ENCODE peak calls at places on chromosomes 4 and X, in four cellular contexts. Q, B, C and L are unnamed samples.

GRCh38 chrX:132652871-132653270 is 164.0 kb upstream of the MBNL3 start:
- DNase-seq in Q (no peak), B (no peak), C (no peak), L (no peak)

GRCh38 chr4:119028296-119028695 is 107.3 kb upstream of the MYOZ2 start:
- DNase-seq in Q (no peak), B (no peak), C (no peak), L (no peak)

GRCh38 chr4:149371021-149371420 is 444.6 kb downstream of the IQCM start:
- DNase-seq in Q (no peak), B (peak), C (no peak), L (no peak)

GRCh38 chr4:15636818-15637217 is 18.3 kb downstream of the FBXL5 start:
- DNase-seq in Q (no peak), B (no peak), C (no peak), L (no peak)

GRCh38 chrX:103626855-103627254 is 1.9 kb upstream of the TCEAL1 start:
- DNase-seq in Q (no peak), B (peak), C (no peak), L (no peak)

GRCh38 chrX:138858438-138858837 is 146.9 kb upstream of the FGF13 start:
- DNase-seq in Q (no peak), B (peak), C (no peak), L (no peak)

GRCh38 chr4:144579411-144580020 is 66.4 kb upstream of the HHIP start:
- DNase-seq in Q (no peak), B (peak), C (no peak), L (no peak)

GRCh38 chr4:152165146-152165545 is 370.7 kb downstream of the FBXW7 start:
- DNase-seq in Q (no peak), B (peak), C (no peak), L (no peak)

GRCh38 chrX:78517124-78517523 is 142.0 kb downstream of the RTL3 start:
- DNase-seq in Q (peak), B (peak), C (no peak), L (peak)

GRCh38 chrX:87873988-87874500 is 356.4 kb downstream of the KLHL4 start:
- DNase-seq in Q (no peak), B (no peak), C (no peak), L (no peak)

GRCh38 chr4:98659106-98659592 is 738 bp upstream of the TSPAN5 start:
- DNase-seq in Q (no peak), B (peak), C (no peak), L (no peak)

GRCh38 chr4:89113415-89113814 is 2.1 kb downstream of the TIGD2 start:
- DNase-seq in Q (no peak), B (no peak), C (no peak), L (no peak)
- H3K4me3 ChIP-seq in Q (no peak), B (no peak), C (no peak), L (no peak)

GRCh38 chr4:1690698-1691097 is 6.6 kb upstream of the FAM53A start:
- DNase-seq in Q (no peak), B (no peak), C (no peak), L (no peak)

GRCh38 chr4:1693131-1693896 is 9.2 kb upstream of the FAM53A start:
- DNase-seq in Q (peak), B (peak), C (peak), L (peak)

GRCh38 chr4:1691737-1692373 is 7.7 kb upstream of the FAM53A start:
- DNase-seq in Q (no peak), B (no peak), C (no peak), L (no peak)

GRCh38 chr4:1695913-1696312 is 11.8 kb upstream of the FAM53A start:
- DNase-seq in Q (no peak), B (no peak), C (no peak), L (no peak)
- H3K27ac ChIP-seq in Q (no peak), B (no peak), C (no peak), L (no peak)

DNA sequence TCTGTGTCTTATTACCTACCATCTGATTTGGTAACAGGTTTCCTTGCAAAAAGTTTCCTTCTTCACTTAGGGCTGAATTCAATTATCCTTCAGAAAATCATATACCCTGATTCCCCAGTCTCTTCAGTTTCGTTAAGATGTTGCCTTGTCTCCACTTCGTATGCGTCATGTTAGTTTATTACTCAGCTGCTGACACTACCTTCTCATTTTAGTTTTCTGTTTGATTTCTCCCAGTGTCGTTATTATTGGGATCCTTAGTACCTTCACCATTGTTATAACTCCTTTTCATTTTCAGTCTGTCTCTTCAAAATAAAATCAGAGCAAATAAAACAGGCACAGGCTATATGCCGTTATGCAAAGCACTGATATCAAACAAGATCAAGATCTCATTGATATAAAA is 87.5 kb upstream of the RBPJ start:
- DNase-seq in Q (no peak), B (no peak), C (no peak), L (no peak)
- H3K4me3 ChIP-seq in Q (no peak), B (no peak), C (no peak), L (no peak)

DNA sequence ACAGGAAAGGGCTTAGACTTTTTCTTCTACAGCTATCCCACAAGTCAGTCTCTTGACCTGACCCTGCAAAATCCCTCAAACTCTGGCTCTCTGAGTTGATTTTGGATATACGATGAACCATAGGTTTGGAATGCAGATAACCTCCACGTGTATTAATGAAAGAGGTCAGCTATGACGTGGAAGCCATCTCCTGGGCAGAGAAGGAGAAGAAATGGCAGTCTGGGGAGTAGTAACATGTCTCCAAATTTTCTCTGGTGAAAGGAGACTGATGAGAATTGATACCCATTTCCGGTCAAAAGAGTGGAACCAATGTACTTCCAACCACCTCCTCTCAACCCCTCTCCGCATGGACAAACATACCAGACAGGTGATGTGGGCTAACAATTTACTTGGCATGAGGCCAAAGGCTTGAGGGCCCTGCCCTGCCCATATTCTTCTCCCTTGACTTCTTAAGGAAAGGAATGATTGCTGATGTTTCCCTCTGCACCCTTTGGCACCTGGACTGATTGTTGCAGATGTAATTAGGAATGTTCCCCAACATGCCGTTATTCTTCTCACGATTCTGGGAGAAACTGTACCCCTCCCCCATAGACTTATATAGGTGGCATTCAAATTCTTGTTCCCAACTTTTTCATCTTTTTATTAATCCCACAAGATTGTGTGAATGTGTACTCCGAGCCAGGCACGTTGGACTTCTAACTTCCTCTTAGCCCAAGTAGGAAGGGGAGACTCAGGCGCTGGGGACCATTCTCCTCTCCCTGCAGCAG is 580 bp upstream of the PLS3 start:
- DNase-seq in Q (no peak), B (peak), C (no peak), L (no peak)
- H3K27ac ChIP-seq in Q (no peak), B (peak), C (peak), L (no peak)

GRCh38 chr4:156676116-156676851 is 295.3 kb downstream of the PDGFC start:
- DNase-seq in Q (no peak), B (peak), C (no peak), L (no peak)

GRCh38 chr4:156672924-156673323 is 298.7 kb downstream of the PDGFC start:
- DNase-seq in Q (no peak), B (peak), C (no peak), L (no peak)

GRCh38 chr4:156673483-156673882 is 298.1 kb downstream of the PDGFC start:
- DNase-seq in Q (no peak), B (peak), C (no peak), L (no peak)

GRCh38 chr4:156677136-156677535 is 294.5 kb downstream of the PDGFC start:
- DNase-seq in Q (no peak), B (peak), C (no peak), L (no peak)

DNA sequence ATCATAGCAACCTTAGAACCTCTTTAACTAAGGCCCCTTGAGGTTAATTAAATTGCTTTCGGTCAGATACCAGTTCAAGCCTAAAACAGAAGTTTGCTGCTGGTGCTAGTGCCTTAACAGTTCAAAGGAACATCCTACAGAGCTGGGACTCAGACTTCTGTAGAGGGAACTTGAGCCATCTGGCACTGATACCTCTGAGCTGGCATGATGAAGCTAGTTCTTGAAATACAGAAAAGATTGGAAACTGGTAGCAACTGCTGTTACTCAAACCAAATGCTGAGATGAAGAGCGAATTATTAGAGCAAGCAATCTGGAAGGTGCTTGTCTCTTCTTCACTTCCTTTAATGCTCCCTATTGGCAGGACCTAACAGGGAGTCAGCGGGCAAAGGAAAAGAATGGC is 299.1 kb downstream of the PDGFC start:
- DNase-seq in Q (no peak), B (peak), C (no peak), L (no peak)
- H3K4me3 ChIP-seq in Q (no peak), B (no peak), C (no peak), L (no peak)